ENCODE peak calls at places on chromosomes 5 and 9, in four cellular contexts. One of them, this sample, is unnamed.

GRCh38 chr9:37034320-37034937 is 361 bp upstream of the PAX5 start:
- DNase-seq in NAMALWA: peak; percentile 90
- DNase-seq in G401: no peak
- DNase-seq in A549: no peak
- DNase-seq in this sample: peak; percentile 45

GRCh38 chr5:12095808-12096281 is 191.6 kb upstream of the CTNND2 start:
- DNase-seq in A549: no peak
- DNase-seq in NAMALWA: no peak
- DNase-seq in G401: no peak
- DNase-seq in this sample: peak; percentile 13

GRCh38 chr5:54904425-54904824 is 81.0 kb downstream of the ESM1 start:
- DNase-seq in NAMALWA: no peak
- DNase-seq in A549: peak; percentile 24
- DNase-seq in G401: peak; percentile 12
- DNase-seq in this sample: no peak

GRCh38 chr5:103375356-103375755 is 116.8 kb downstream of the MACIR start:
- DNase-seq in G401: no peak
- DNase-seq in A549: peak; percentile 4
- DNase-seq in NAMALWA: peak; percentile 7
- DNase-seq in this sample: no peak

GRCh38 chr5:59342181-59342580 is 551.3 kb downstream of the PDE4D start:
- DNase-seq in A549: no peak
- DNase-seq in NAMALWA: no peak
- DNase-seq in G401: no peak
- DNase-seq in this sample: no peak

GRCh38 chr9:113817171-113817570 is 58.9 kb upstream of the ZNF618 start:
- DNase-seq in NAMALWA: no peak
- DNase-seq in G401: no peak
- DNase-seq in A549: no peak
- DNase-seq in this sample: no peak

GRCh38 chr5:96537386-96537785 is 104.3 kb upstream of the PCSK1 start:
- DNase-seq in NAMALWA: no peak
- DNase-seq in A549: peak; percentile 11
- DNase-seq in G401: no peak
- DNase-seq in this sample: no peak

GRCh38 chr5:90161399-90161798 is 248.2 kb downstream of the CETN3 start:
- DNase-seq in A549: peak; percentile 20
- DNase-seq in G401: peak; percentile 6
- DNase-seq in NAMALWA: peak; percentile 34
- DNase-seq in this sample: no peak

GRCh38 chr9:3498691-3499090 is 27.1 kb downstream of the RFX3 start:
- DNase-seq in NAMALWA: no peak
- DNase-seq in G401: no peak
- DNase-seq in A549: no peak
- DNase-seq in this sample: no peak

GRCh38 chr5:133750356-133750755 is 138.0 kb upstream of the FSTL4 start:
- DNase-seq in G401: no peak
- DNase-seq in A549: no peak
- DNase-seq in NAMALWA: no peak
- DNase-seq in this sample: no peak

GRCh38 chr5:68533571-68534051 is 318.1 kb downstream of the PIK3R1 start:
- DNase-seq in A549: no peak
- DNase-seq in NAMALWA: no peak
- DNase-seq in G401: peak; percentile 54
- DNase-seq in this sample: peak; percentile 19

GRCh38 chr5:170573660-170574059 is 69.8 kb downstream of the KCNIP1 start:
- DNase-seq in A549: no peak
- DNase-seq in NAMALWA: no peak
- DNase-seq in G401: no peak
- DNase-seq in this sample: no peak

GRCh38 chr9:137456061-137456863 is 2.9 kb downstream of the NSMF start:
- DNase-seq in NAMALWA: no peak
- DNase-seq in A549: no peak
- DNase-seq in G401: no peak
- DNase-seq in this sample: no peak

GRCh38 chr5:159777049-159777448 is 139.2 kb upstream of the ADRA1B start:
- DNase-seq in A549: no peak
- DNase-seq in G401: peak; percentile 69
- DNase-seq in NAMALWA: no peak
- DNase-seq in this sample: no peak

This sample was measured in NCI-H510A.